ENCODE peak calls at places on chromosomes 1 and 21, in nine cellular contexts. F, Y, B, R, P, H, X, T and N are unnamed samples.

GRCh38 chr1:168803696-168804510 is 74.9 kb upstream of the DPT start:
- DNase-seq in T (no peak), P (no peak), Y (peak; percentile 31), F (no peak), H (no peak), R (no peak), X (no peak), B (peak; percentile 5), N (peak; percentile 40)

GRCh38 chr1:1021010-1021845 is 1.3 kb downstream of the AGRN start:
- DNase-seq in P (peak; percentile 62), H (no peak), B (no peak), F (no peak), X (no peak), R (peak; percentile 75), Y (no peak), T (no peak), N (peak; percentile 88)

GRCh38 chr1:162370721-162371120 is 5.9 kb downstream of the SPATA46 start:
- DNase-seq in H (no peak), B (no peak), Y (no peak), F (no peak), R (no peak), P (no peak), T (no peak), X (no peak), N (no peak)

GRCh38 chr1:180360333-180361075 is 130.4 kb downstream of the LHX4 start:
- DNase-seq in F (no peak), H (no peak), R (peak; percentile 4), X (no peak), P (no peak), B (no peak), T (no peak), Y (no peak), N (no peak)

GRCh38 chr1:1489861-1490260 is 18.3 kb downstream of the ATAD3B start:
- DNase-seq in X (no peak), B (no peak), H (no peak), R (no peak), F (no peak), P (no peak), Y (no peak), T (no peak), N (no peak)

GRCh38 chr1:95012389-95012788 is 60.4 kb downstream of the ALG14 start:
- DNase-seq in P (no peak), B (no peak), X (no peak), T (no peak), H (no peak), F (no peak), Y (no peak), R (peak; percentile 76), N (no peak)

GRCh38 chr1:84959294-84959693 is 37.6 kb downstream of the MCOLN2 start:
- DNase-seq in X (no peak), Y (no peak), B (no peak), R (peak; percentile 27), H (no peak), P (no peak), F (peak; percentile 77), T (no peak), N (no peak)

GRCh38 chr1:58896211-58897183 is 112.7 kb upstream of the JUN start:
- DNase-seq in X (no peak), Y (no peak), R (no peak), P (peak; percentile 30), B (peak; percentile 57), H (no peak), T (no peak), F (no peak), N (peak; percentile 89)

GRCh38 chr1:233675893-233676292 is 62.0 kb downstream of the KCNK1 start:
- DNase-seq in X (no peak), B (no peak), T (no peak), P (no peak), F (no peak), R (no peak), H (no peak), Y (no peak), N (no peak)

GRCh38 chr21:32624726-32625125 is 12.5 kb upstream of the CFAP298 start:
- DNase-seq in Y (no peak), H (no peak), P (no peak), R (peak; percentile 17), X (no peak), B (no peak), F (no peak), T (no peak), N (no peak)

GRCh38 chr21:45449658-45450502 is 44.9 kb downstream of the COL18A1 start:
- DNase-seq in T (no peak), X (no peak), R (no peak), F (no peak), B (no peak), P (peak; percentile 15), Y (no peak), H (no peak), N (no peak)

GRCh38 chr1:94037392-94038229 is 83.3 kb downstream of the ABCA4 start:
- DNase-seq in T (no peak), X (no peak), H (no peak), R (no peak), B (no peak), P (no peak), F (no peak), Y (no peak), N (no peak)

DNA sequence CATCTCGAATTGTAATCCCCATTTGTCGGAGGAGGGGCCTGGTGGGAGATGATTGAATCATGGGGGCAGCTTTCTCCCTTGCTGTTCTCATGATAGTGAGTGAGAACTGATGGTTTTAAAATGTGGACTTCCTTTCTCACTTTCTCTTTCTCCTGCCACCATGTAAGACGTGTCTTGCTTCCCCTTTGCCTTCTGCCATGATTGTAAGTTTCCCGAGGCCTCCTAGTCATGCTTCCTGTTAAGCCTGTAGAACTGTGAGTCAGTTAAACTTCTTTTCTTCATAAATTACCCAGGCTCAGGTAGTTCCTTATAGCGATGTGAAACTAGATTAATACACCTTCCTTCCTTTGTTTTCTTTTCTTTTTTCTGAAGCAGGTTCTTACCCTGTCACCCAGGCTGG is 13.9 kb downstream of the DNAJC6 start:
- DNase-seq in T (no peak), R (no peak), X (no peak), Y (no peak), F (peak; percentile 39), H (no peak), B (no peak), P (no peak), N (no peak)
- TF ChIP-seq CTCF in T (no peak), R (no peak), X (no peak), Y (no peak), F (no peak), H (no peak), B (no peak), P (no peak), N (no peak)

DNA sequence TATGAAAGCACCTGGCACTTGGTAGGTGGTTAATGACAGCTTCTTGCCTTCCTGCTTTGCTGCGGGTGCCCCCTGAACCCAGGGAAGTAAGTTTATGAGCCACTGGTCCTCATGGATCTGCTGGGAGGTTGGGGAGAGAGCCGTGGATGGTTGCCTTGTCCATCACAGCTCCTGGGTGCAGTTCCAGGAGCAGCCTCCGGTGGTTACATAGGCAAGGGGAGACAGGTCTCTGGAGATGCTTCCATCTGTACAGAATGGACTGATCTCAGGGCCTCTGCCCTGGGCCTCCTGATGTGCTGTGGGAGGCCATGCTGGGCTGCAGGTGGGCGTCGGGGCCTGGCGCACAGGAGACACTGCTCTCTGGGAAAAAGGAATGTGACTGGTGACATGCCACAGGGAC is 31.6 kb upstream of the ARHGEF10L start:
- DNase-seq in R (no peak), Y (peak; percentile 53), P (no peak), B (no peak), X (no peak), H (no peak), T (no peak), F (no peak), N (no peak)
- TF ChIP-seq CTCF in R (peak; percentile 30), Y (peak; percentile 54), P (no peak), B (no peak), X (peak; percentile 8), H (peak; percentile 31), T (no peak), F (no peak), N (no peak)

GRCh38 chr21:29499229-29499628 is 200.5 kb downstream of the BACH1 start:
- DNase-seq in P (no peak), H (no peak), X (no peak), R (no peak), Y (no peak), T (no peak), B (no peak), F (no peak), N (no peak)

GRCh38 chr21:29504751-29505321 is 206.1 kb downstream of the BACH1 start:
- DNase-seq in T (no peak), R (peak; percentile 38), X (no peak), H (no peak), Y (no peak), B (no peak), F (no peak), P (no peak), N (no peak)

GRCh38 chr21:29501451-29501850 is 202.7 kb downstream of the BACH1 start:
- DNase-seq in R (peak; percentile 11), H (no peak), B (no peak), P (no peak), F (no peak), Y (no peak), T (no peak), X (no peak), N (no peak)

GRCh38 chr21:29496337-29496736 is 197.6 kb downstream of the BACH1 start:
- DNase-seq in Y (no peak), T (no peak), P (no peak), H (no peak), B (no peak), X (no peak), R (no peak), F (no peak), N (no peak)

DNA sequence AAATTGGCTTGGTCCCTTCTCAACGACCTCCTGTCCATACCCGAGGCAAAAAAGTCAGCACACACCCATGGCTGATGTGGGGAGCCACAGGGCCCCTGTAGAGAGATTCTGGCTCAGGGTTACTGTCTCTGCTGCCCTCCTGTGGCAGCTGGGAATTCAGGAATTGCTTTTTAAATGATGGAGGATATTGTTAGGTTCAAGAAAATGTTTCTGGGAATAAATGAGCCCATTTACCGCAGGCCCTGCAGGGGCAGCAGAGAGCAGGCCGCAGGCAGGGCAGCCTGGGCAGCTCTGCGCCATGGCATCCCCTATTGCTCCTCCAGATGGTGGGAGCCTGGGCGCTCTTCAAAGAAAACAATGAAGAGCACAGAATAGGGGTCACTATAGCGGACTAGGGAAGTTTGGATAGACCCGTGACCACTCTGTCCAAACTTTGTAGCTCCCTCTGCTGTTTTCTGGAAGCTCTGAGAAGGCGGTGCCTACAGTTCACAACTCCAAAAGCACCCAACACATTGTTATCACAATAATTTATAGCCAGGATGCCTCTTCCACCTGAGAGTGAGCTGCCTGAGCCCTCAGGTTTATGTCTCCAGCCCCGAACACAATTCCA is 201.1 kb downstream of the BACH1 start:
- DNase-seq in B (no peak), R (peak; percentile 29), X (no peak), F (peak; percentile 17), T (no peak), Y (peak; percentile 79), P (peak; percentile 39), H (no peak), N (no peak)
- TF ChIP-seq CTCF in B (no peak), R (peak; percentile 71), X (no peak), F (peak; percentile 59), T (peak; percentile 5), Y (peak; percentile 95), P (peak; percentile 59), H (peak; percentile 50), N (peak; percentile 15)

DNA sequence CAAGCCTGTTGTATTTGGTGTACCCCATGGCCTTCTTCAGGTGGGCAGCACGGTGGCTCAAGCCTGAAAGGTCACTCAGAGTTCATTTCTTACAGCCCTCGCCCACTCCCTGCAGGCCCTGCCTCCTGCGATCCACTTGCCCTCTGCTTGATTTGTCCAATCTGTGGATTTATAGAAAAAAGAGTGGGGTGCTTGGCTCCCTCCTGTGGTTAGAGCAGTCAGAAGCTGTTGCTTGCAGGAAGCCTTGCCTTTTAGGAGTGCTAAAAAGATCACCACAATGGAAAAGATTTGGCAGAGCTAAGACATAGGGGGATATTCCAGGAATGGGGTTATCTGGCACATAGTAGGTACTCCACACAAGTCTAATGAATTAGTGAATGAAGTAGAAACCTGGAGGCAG is 108.0 kb upstream of the TRABD2B start:
- DNase-seq in T (no peak), H (no peak), R (peak; percentile 39), Y (no peak), F (no peak), X (no peak), B (no peak), P (no peak), N (no peak)
- TF ChIP-seq CTCF in T (peak; percentile 13), H (peak; percentile 50), R (peak; percentile 4), Y (peak; percentile 39), F (no peak), X (peak; percentile 10), B (no peak), P (no peak), N (no peak)